ENCODE peak calls at places on chromosomes 13 and 19, in four cellular contexts. M is activated T-helper 17 cell treated with anti-CD3 and anti-CD28 coated beads, Interleukin-2, amount 50 U/mL, for 72 hours; N is activated B cell treated with CpG ODN at 0.5 μM for 24 hours; G is A549. U is an unnamed sample.

GRCh38 chr19:48560095-48560530 is 8.1 kb downstream of the SULT2B1 start:
- ATAC-seq in M (no peak), N (no peak), G (no peak), U (no peak)

GRCh38 chr13:23500858-23501257 is 67.4 kb upstream of the SACS start:
- ATAC-seq in M (no peak), N (no peak), G (no peak), U (no peak)

GRCh38 chr19:7544626-7545025 is 9.1 kb downstream of the PNPLA6 start:
- ATAC-seq in M (no peak), N (no peak), G (no peak), U (no peak)

GRCh38 chr13:73870970-73871935 is 263.0 kb downstream of the KLF12 start:
- ATAC-seq in M (peak; percentile 68), N (peak; percentile 31), G (no peak), U (no peak)

GRCh38 chr19:53595510-53595867 is 36.3 kb upstream of the DPRX start:
- ATAC-seq in M (no peak), N (no peak), G (no peak), U (no peak)

GRCh38 chr13:96652506-96652905 is 341.8 kb downstream of the OXGR1 start:
- ATAC-seq in M (no peak), N (no peak), G (no peak), U (no peak)

GRCh38 chr19:3119782-3120380 is 16.0 kb upstream of the GNA15 start:
- ATAC-seq in M (no peak), N (no peak), G (no peak), U (no peak)

GRCh38 chr13:79398915-79399314 is 7.1 kb downstream of the RBM26 start:
- ATAC-seq in M (peak; percentile 64), N (no peak), G (no peak), U (peak; percentile 92)

GRCh38 chr13:39496487-39496998 is 106.5 kb downstream of the LHFPL6 start:
- ATAC-seq in M (no peak), N (no peak), G (no peak), U (no peak)

GRCh38 chr13:50760751-50761150 is 82.7 kb downstream of the DLEU7 start:
- ATAC-seq in M (peak; percentile 63), N (no peak), G (no peak), U (no peak)

GRCh38 chr13:45331981-45332830 is 8.8 kb downstream of the TPT1 start:
- ATAC-seq in M (no peak), N (no peak), G (peak; percentile 53), U (peak; percentile 58)

GRCh38 chr13:41751734-41752445 is 209.0 kb downstream of the VWA8 start:
- ATAC-seq in M (no peak), N (no peak), G (no peak), U (no peak)

GRCh38 chr13:41345921-41346589 is 35.0 kb downstream of the NAA16 start:
- ATAC-seq in M (no peak), N (no peak), G (no peak), U (no peak)

GRCh38 chr13:108959254-108959653 is 329.8 kb downstream of the MYO16 start:
- ATAC-seq in M (no peak), N (no peak), G (no peak), U (no peak)

GRCh38 chr13:33033361-33033812 is 17.2 kb downstream of the KL start:
- ATAC-seq in M (peak; percentile 44), N (peak; percentile 40), G (no peak), U (no peak)

GRCh38 chr19:45172611-45173208 is 5.3 kb downstream of the TRAPPC6A start:
- ATAC-seq in M (no peak), N (no peak), G (no peak), U (no peak)

GRCh38 chr19:16273005-16273404 is 51.6 kb upstream of the KLF2 start:
- ATAC-seq in M (no peak), N (no peak), G (no peak), U (no peak)

GRCh38 chr13:27522847-27523246 is 72.5 kb upstream of the MTIF3 start:
- ATAC-seq in M (no peak), N (no peak), G (no peak), U (no peak)

GRCh38 chr13:71056581-71056980 is 810.4 kb downstream of the DACH1 start:
- ATAC-seq in M (no peak), N (peak; percentile 25), G (no peak), U (no peak)

GRCh38 chr13:36882829-36883390 is 37.1 kb downstream of the SMAD9 start:
- ATAC-seq in M (no peak), N (no peak), G (no peak), U (no peak)

GRCh38 chr19:6682607-6683128 is 12.7 kb upstream of the TNFSF14 start:
- ATAC-seq in M (no peak), N (no peak), G (no peak), U (no peak)

GRCh38 chr19:15421726-15422260 is 3.0 kb upstream of the AKAP8L start:
- ATAC-seq in M (no peak), N (no peak), G (no peak), U (no peak)

U was measured in esophagus mucosa.